ENCODE peak calls at places on chromosomes 3 and 15, in nine cellular contexts. One of them, this sample, is unnamed.

GRCh38 chr3:15291589-15292541 is 40.5 kb downstream of the SH3BP5 start:
- DNase-seq in Daoy: no peak
- DNase-seq in kidney glomerular epithelial cell: no peak
- DNase-seq in NCI-H1105: no peak
- DNase-seq in GM10248: peak; percentile 69
- DNase-seq in pancreas: no peak
- DNase-seq in activated T-helper 1 cell treated with anti-CD3 and anti-CD28 coated beads, Interleukin-2, amount 50 U/mL, for 16 hours: no peak
- DNase-seq in mesenchymal stem cell: peak; percentile 42
- DNase-seq in lung: no peak
- DNase-seq in this sample: no peak

GRCh38 chr3:99502871-99503270 is 135.5 kb upstream of the COL8A1 start:
- DNase-seq in Daoy: peak; percentile 28
- DNase-seq in kidney glomerular epithelial cell: peak; percentile 44
- DNase-seq in NCI-H1105: no peak
- DNase-seq in GM10248: no peak
- DNase-seq in pancreas: no peak
- DNase-seq in activated T-helper 1 cell treated with anti-CD3 and anti-CD28 coated beads, Interleukin-2, amount 50 U/mL, for 16 hours: no peak
- DNase-seq in mesenchymal stem cell: no peak
- DNase-seq in lung: no peak
- DNase-seq in this sample: no peak

GRCh38 chr3:55446860-55447259 is 40.2 kb downstream of the WNT5A start:
- DNase-seq in Daoy: no peak
- DNase-seq in kidney glomerular epithelial cell: no peak
- DNase-seq in NCI-H1105: peak; percentile 47
- DNase-seq in GM10248: no peak
- DNase-seq in pancreas: no peak
- DNase-seq in activated T-helper 1 cell treated with anti-CD3 and anti-CD28 coated beads, Interleukin-2, amount 50 U/mL, for 16 hours: no peak
- DNase-seq in mesenchymal stem cell: no peak
- DNase-seq in lung: no peak
- DNase-seq in this sample: no peak

GRCh38 chr3:112974894-112975293 is at the start of gene CD200R1:
- DNase-seq in Daoy: no peak
- DNase-seq in kidney glomerular epithelial cell: no peak
- DNase-seq in NCI-H1105: no peak
- DNase-seq in GM10248: no peak
- DNase-seq in pancreas: no peak
- DNase-seq in activated T-helper 1 cell treated with anti-CD3 and anti-CD28 coated beads, Interleukin-2, amount 50 U/mL, for 16 hours: no peak
- DNase-seq in mesenchymal stem cell: no peak
- DNase-seq in lung: no peak
- DNase-seq in this sample: no peak

GRCh38 chr15:49438970-49439631 is 16.1 kb downstream of the FGF7 start:
- DNase-seq in Daoy: no peak
- DNase-seq in kidney glomerular epithelial cell: no peak
- DNase-seq in NCI-H1105: no peak
- DNase-seq in GM10248: no peak
- DNase-seq in pancreas: peak; percentile 3
- DNase-seq in activated T-helper 1 cell treated with anti-CD3 and anti-CD28 coated beads, Interleukin-2, amount 50 U/mL, for 16 hours: no peak
- DNase-seq in mesenchymal stem cell: no peak
- DNase-seq in lung: peak; percentile 64
- DNase-seq in this sample: peak; percentile 26

GRCh38 chr3:41267975-41268640 is 68.8 kb downstream of the CTNNB1 start:
- DNase-seq in Daoy: peak; percentile 93
- DNase-seq in kidney glomerular epithelial cell: peak; percentile 87
- DNase-seq in NCI-H1105: no peak
- DNase-seq in GM10248: no peak
- DNase-seq in pancreas: no peak
- DNase-seq in activated T-helper 1 cell treated with anti-CD3 and anti-CD28 coated beads, Interleukin-2, amount 50 U/mL, for 16 hours: no peak
- DNase-seq in mesenchymal stem cell: peak; percentile 85
- DNase-seq in lung: no peak
- DNase-seq in this sample: no peak

GRCh38 chr3:43287514-43287913 is 1.2 kb downstream of the SNRK start:
- DNase-seq in Daoy: no peak
- DNase-seq in kidney glomerular epithelial cell: peak; percentile 26
- DNase-seq in NCI-H1105: no peak
- DNase-seq in GM10248: no peak
- DNase-seq in pancreas: no peak
- DNase-seq in activated T-helper 1 cell treated with anti-CD3 and anti-CD28 coated beads, Interleukin-2, amount 50 U/mL, for 16 hours: no peak
- DNase-seq in mesenchymal stem cell: no peak
- DNase-seq in lung: no peak
- DNase-seq in this sample: no peak

GRCh38 chr15:39623550-39623931 is 42.7 kb downstream of the THBS1 start:
- DNase-seq in Daoy: no peak
- DNase-seq in kidney glomerular epithelial cell: no peak
- DNase-seq in NCI-H1105: no peak
- DNase-seq in GM10248: peak; percentile 57
- DNase-seq in pancreas: no peak
- DNase-seq in activated T-helper 1 cell treated with anti-CD3 and anti-CD28 coated beads, Interleukin-2, amount 50 U/mL, for 16 hours: no peak
- DNase-seq in mesenchymal stem cell: no peak
- DNase-seq in lung: no peak
- DNase-seq in this sample: no peak

GRCh38 chr15:60905587-60905986 is 323.5 kb downstream of the RORA start:
- DNase-seq in Daoy: no peak
- DNase-seq in kidney glomerular epithelial cell: no peak
- DNase-seq in NCI-H1105: peak; percentile 20
- DNase-seq in GM10248: no peak
- DNase-seq in pancreas: no peak
- DNase-seq in activated T-helper 1 cell treated with anti-CD3 and anti-CD28 coated beads, Interleukin-2, amount 50 U/mL, for 16 hours: no peak
- DNase-seq in mesenchymal stem cell: no peak
- DNase-seq in lung: no peak
- DNase-seq in this sample: no peak

GRCh38 chr3:149276621-149277020 is 55.0 kb upstream of the CP start:
- DNase-seq in Daoy: no peak
- DNase-seq in kidney glomerular epithelial cell: no peak
- DNase-seq in NCI-H1105: no peak
- DNase-seq in GM10248: no peak
- DNase-seq in pancreas: no peak
- DNase-seq in activated T-helper 1 cell treated with anti-CD3 and anti-CD28 coated beads, Interleukin-2, amount 50 U/mL, for 16 hours: no peak
- DNase-seq in mesenchymal stem cell: no peak
- DNase-seq in lung: no peak
- DNase-seq in this sample: no peak

GRCh38 chr15:33400941-33401340 is 90.2 kb downstream of the RYR3 start:
- DNase-seq in Daoy: no peak
- DNase-seq in kidney glomerular epithelial cell: no peak
- DNase-seq in NCI-H1105: no peak
- DNase-seq in GM10248: no peak
- DNase-seq in pancreas: no peak
- DNase-seq in activated T-helper 1 cell treated with anti-CD3 and anti-CD28 coated beads, Interleukin-2, amount 50 U/mL, for 16 hours: no peak
- DNase-seq in mesenchymal stem cell: no peak
- DNase-seq in lung: no peak
- DNase-seq in this sample: no peak

GRCh38 chr3:187572431-187572830 is 97.8 kb downstream of the SST start:
- DNase-seq in Daoy: no peak
- DNase-seq in kidney glomerular epithelial cell: peak; percentile 75
- DNase-seq in NCI-H1105: no peak
- DNase-seq in GM10248: no peak
- DNase-seq in pancreas: no peak
- DNase-seq in activated T-helper 1 cell treated with anti-CD3 and anti-CD28 coated beads, Interleukin-2, amount 50 U/mL, for 16 hours: no peak
- DNase-seq in mesenchymal stem cell: no peak
- DNase-seq in lung: no peak
- DNase-seq in this sample: no peak

GRCh38 chr3:105967117-105967516 is 98.3 kb upstream of the CBLB start:
- DNase-seq in Daoy: peak; percentile 7
- DNase-seq in kidney glomerular epithelial cell: peak; percentile 77
- DNase-seq in NCI-H1105: no peak
- DNase-seq in GM10248: no peak
- DNase-seq in pancreas: no peak
- DNase-seq in activated T-helper 1 cell treated with anti-CD3 and anti-CD28 coated beads, Interleukin-2, amount 50 U/mL, for 16 hours: no peak
- DNase-seq in mesenchymal stem cell: no peak
- DNase-seq in lung: no peak
- DNase-seq in this sample: no peak

GRCh38 chr15:89018235-89018634 is 70.0 kb upstream of the ABHD2 start:
- DNase-seq in Daoy: no peak
- DNase-seq in kidney glomerular epithelial cell: no peak
- DNase-seq in NCI-H1105: no peak
- DNase-seq in GM10248: no peak
- DNase-seq in pancreas: no peak
- DNase-seq in activated T-helper 1 cell treated with anti-CD3 and anti-CD28 coated beads, Interleukin-2, amount 50 U/mL, for 16 hours: no peak
- DNase-seq in mesenchymal stem cell: no peak
- DNase-seq in lung: no peak
- DNase-seq in this sample: peak; percentile 76

GRCh38 chr15:51368307-51368706 is 26.9 kb downstream of the GLDN start:
- DNase-seq in Daoy: no peak
- DNase-seq in kidney glomerular epithelial cell: no peak
- DNase-seq in NCI-H1105: no peak
- DNase-seq in GM10248: no peak
- DNase-seq in pancreas: no peak
- DNase-seq in activated T-helper 1 cell treated with anti-CD3 and anti-CD28 coated beads, Interleukin-2, amount 50 U/mL, for 16 hours: no peak
- DNase-seq in mesenchymal stem cell: no peak
- DNase-seq in lung: no peak
- DNase-seq in this sample: no peak

GRCh38 chr15:41466711-41467110 is 27.0 kb upstream of the ITPKA start:
- DNase-seq in Daoy: no peak
- DNase-seq in kidney glomerular epithelial cell: no peak
- DNase-seq in NCI-H1105: no peak
- DNase-seq in GM10248: no peak
- DNase-seq in pancreas: no peak
- DNase-seq in activated T-helper 1 cell treated with anti-CD3 and anti-CD28 coated beads, Interleukin-2, amount 50 U/mL, for 16 hours: no peak
- DNase-seq in mesenchymal stem cell: no peak
- DNase-seq in lung: no peak
- DNase-seq in this sample: no peak

GRCh38 chr3:35042210-35042960 is 596.9 kb upstream of the ARPP21 start:
- DNase-seq in Daoy: no peak
- DNase-seq in kidney glomerular epithelial cell: no peak
- DNase-seq in NCI-H1105: peak; percentile 76
- DNase-seq in GM10248: no peak
- DNase-seq in pancreas: no peak
- DNase-seq in activated T-helper 1 cell treated with anti-CD3 and anti-CD28 coated beads, Interleukin-2, amount 50 U/mL, for 16 hours: no peak
- DNase-seq in mesenchymal stem cell: no peak
- DNase-seq in lung: no peak
- DNase-seq in this sample: no peak

GRCh38 chr3:115077501-115078250 is 69.4 kb downstream of the ZBTB20 start:
- DNase-seq in Daoy: no peak
- DNase-seq in kidney glomerular epithelial cell: no peak
- DNase-seq in NCI-H1105: no peak
- DNase-seq in GM10248: no peak
- DNase-seq in pancreas: no peak
- DNase-seq in activated T-helper 1 cell treated with anti-CD3 and anti-CD28 coated beads, Interleukin-2, amount 50 U/mL, for 16 hours: no peak
- DNase-seq in mesenchymal stem cell: no peak
- DNase-seq in lung: no peak
- DNase-seq in this sample: no peak

GRCh38 chr3:1533763-1534162 is 440.9 kb downstream of the CNTN6 start:
- DNase-seq in Daoy: no peak
- DNase-seq in kidney glomerular epithelial cell: no peak
- DNase-seq in NCI-H1105: no peak
- DNase-seq in GM10248: no peak
- DNase-seq in pancreas: no peak
- DNase-seq in activated T-helper 1 cell treated with anti-CD3 and anti-CD28 coated beads, Interleukin-2, amount 50 U/mL, for 16 hours: no peak
- DNase-seq in mesenchymal stem cell: no peak
- DNase-seq in lung: no peak
- DNase-seq in this sample: no peak

GRCh38 chr3:7432610-7433009 is 571.7 kb downstream of the GRM7 start:
- DNase-seq in Daoy: no peak
- DNase-seq in kidney glomerular epithelial cell: no peak
- DNase-seq in NCI-H1105: no peak
- DNase-seq in GM10248: no peak
- DNase-seq in pancreas: no peak
- DNase-seq in activated T-helper 1 cell treated with anti-CD3 and anti-CD28 coated beads, Interleukin-2, amount 50 U/mL, for 16 hours: no peak
- DNase-seq in mesenchymal stem cell: no peak
- DNase-seq in lung: no peak
- DNase-seq in this sample: no peak

GRCh38 chr15:60535265-60535664 is 56.3 kb upstream of the ICE2 start:
- DNase-seq in Daoy: no peak
- DNase-seq in kidney glomerular epithelial cell: no peak
- DNase-seq in NCI-H1105: no peak
- DNase-seq in GM10248: no peak
- DNase-seq in pancreas: no peak
- DNase-seq in activated T-helper 1 cell treated with anti-CD3 and anti-CD28 coated beads, Interleukin-2, amount 50 U/mL, for 16 hours: no peak
- DNase-seq in mesenchymal stem cell: no peak
- DNase-seq in lung: no peak
- DNase-seq in this sample: no peak

GRCh38 chr3:155744626-155745324 is at the start of gene PLCH1:
- DNase-seq in Daoy: peak; percentile 83
- DNase-seq in kidney glomerular epithelial cell: peak; percentile 46
- DNase-seq in NCI-H1105: peak; percentile 80
- DNase-seq in GM10248: peak; percentile 67
- DNase-seq in pancreas: peak; percentile 90
- DNase-seq in activated T-helper 1 cell treated with anti-CD3 and anti-CD28 coated beads, Interleukin-2, amount 50 U/mL, for 16 hours: peak; percentile 6
- DNase-seq in mesenchymal stem cell: peak; percentile 76
- DNase-seq in lung: peak; percentile 77
- DNase-seq in this sample: peak; percentile 62

GRCh38 chr3:16550305-16550675 is 36.8 kb upstream of the RFTN1 start:
- DNase-seq in Daoy: no peak
- DNase-seq in kidney glomerular epithelial cell: no peak
- DNase-seq in NCI-H1105: no peak
- DNase-seq in GM10248: no peak
- DNase-seq in pancreas: no peak
- DNase-seq in activated T-helper 1 cell treated with anti-CD3 and anti-CD28 coated beads, Interleukin-2, amount 50 U/mL, for 16 hours: no peak
- DNase-seq in mesenchymal stem cell: no peak
- DNase-seq in lung: no peak
- DNase-seq in this sample: no peak

GRCh38 chr3:16839271-16840110 is 45.3 kb upstream of the PLCL2 start:
- DNase-seq in Daoy: no peak
- DNase-seq in kidney glomerular epithelial cell: no peak
- DNase-seq in NCI-H1105: no peak
- DNase-seq in GM10248: no peak
- DNase-seq in pancreas: no peak
- DNase-seq in activated T-helper 1 cell treated with anti-CD3 and anti-CD28 coated beads, Interleukin-2, amount 50 U/mL, for 16 hours: no peak
- DNase-seq in mesenchymal stem cell: no peak
- DNase-seq in lung: no peak
- DNase-seq in this sample: no peak

GRCh38 chr3:13353936-13354542 is 66.1 kb downstream of the NUP210 start:
- DNase-seq in Daoy: no peak
- DNase-seq in kidney glomerular epithelial cell: no peak
- DNase-seq in NCI-H1105: no peak
- DNase-seq in GM10248: no peak
- DNase-seq in pancreas: peak; percentile 50
- DNase-seq in activated T-helper 1 cell treated with anti-CD3 and anti-CD28 coated beads, Interleukin-2, amount 50 U/mL, for 16 hours: no peak
- DNase-seq in mesenchymal stem cell: peak; percentile 17
- DNase-seq in lung: no peak
- DNase-seq in this sample: no peak

GRCh38 chr15:70792171-70792573 is 28.8 kb upstream of the UACA start:
- DNase-seq in Daoy: peak; percentile 53
- DNase-seq in kidney glomerular epithelial cell: peak; percentile 83
- DNase-seq in NCI-H1105: no peak
- DNase-seq in GM10248: no peak
- DNase-seq in pancreas: no peak
- DNase-seq in activated T-helper 1 cell treated with anti-CD3 and anti-CD28 coated beads, Interleukin-2, amount 50 U/mL, for 16 hours: no peak
- DNase-seq in mesenchymal stem cell: peak; percentile 59
- DNase-seq in lung: no peak
- DNase-seq in this sample: no peak

GRCh38 chr3:115518100-115518852 is 105.0 kb upstream of the GAP43 start:
- DNase-seq in Daoy: peak; percentile 95
- DNase-seq in kidney glomerular epithelial cell: peak; percentile 92
- DNase-seq in NCI-H1105: peak; percentile 64
- DNase-seq in GM10248: no peak
- DNase-seq in pancreas: no peak
- DNase-seq in activated T-helper 1 cell treated with anti-CD3 and anti-CD28 coated beads, Interleukin-2, amount 50 U/mL, for 16 hours: no peak
- DNase-seq in mesenchymal stem cell: peak; percentile 88
- DNase-seq in lung: peak; percentile 42
- DNase-seq in this sample: peak; percentile 83

GRCh38 chr3:143337387-143337786 is 217.8 kb downstream of the CHST2 start:
- DNase-seq in Daoy: peak; percentile 40
- DNase-seq in kidney glomerular epithelial cell: no peak
- DNase-seq in NCI-H1105: no peak
- DNase-seq in GM10248: no peak
- DNase-seq in pancreas: no peak
- DNase-seq in activated T-helper 1 cell treated with anti-CD3 and anti-CD28 coated beads, Interleukin-2, amount 50 U/mL, for 16 hours: no peak
- DNase-seq in mesenchymal stem cell: peak; percentile 72
- DNase-seq in lung: no peak
- DNase-seq in this sample: no peak

GRCh38 chr3:73530030-73530411 is 94.7 kb downstream of the PDZRN3 start:
- DNase-seq in Daoy: peak; percentile 7
- DNase-seq in kidney glomerular epithelial cell: no peak
- DNase-seq in NCI-H1105: no peak
- DNase-seq in GM10248: no peak
- DNase-seq in pancreas: no peak
- DNase-seq in activated T-helper 1 cell treated with anti-CD3 and anti-CD28 coated beads, Interleukin-2, amount 50 U/mL, for 16 hours: no peak
- DNase-seq in mesenchymal stem cell: peak; percentile 85
- DNase-seq in lung: no peak
- DNase-seq in this sample: no peak

GRCh38 chr3:129107793-129108192 is 13.8 kb downstream of the RAB43 start:
- DNase-seq in Daoy: no peak
- DNase-seq in kidney glomerular epithelial cell: no peak
- DNase-seq in NCI-H1105: no peak
- DNase-seq in GM10248: no peak
- DNase-seq in pancreas: no peak
- DNase-seq in activated T-helper 1 cell treated with anti-CD3 and anti-CD28 coated beads, Interleukin-2, amount 50 U/mL, for 16 hours: no peak
- DNase-seq in mesenchymal stem cell: no peak
- DNase-seq in lung: no peak
- DNase-seq in this sample: no peak

GRCh38 chr15:69574506-69574905 is 121.9 kb downstream of the RPLP1 start:
- DNase-seq in Daoy: no peak
- DNase-seq in kidney glomerular epithelial cell: no peak
- DNase-seq in NCI-H1105: no peak
- DNase-seq in GM10248: no peak
- DNase-seq in pancreas: no peak
- DNase-seq in activated T-helper 1 cell treated with anti-CD3 and anti-CD28 coated beads, Interleukin-2, amount 50 U/mL, for 16 hours: no peak
- DNase-seq in mesenchymal stem cell: no peak
- DNase-seq in lung: no peak
- DNase-seq in this sample: no peak